ENCODE peak calls at places on chromosomes 5 and 9, in nine cellular contexts. F is MCF 10A; T is stimulated activated CD8-positive, alpha-beta memory T cell treated with anti-CD3 and anti-CD28 coated beads, Interleukin-2, amount 100 ng/mL, for 1 hour; M is GM19239; S is NCI-H1417; O is heart right ventricle; W is cardiac septum; U is NCI-H510A treated with DMSO at 0.1 percent for 48 hours; X is adipocyte. P is an unnamed sample.

GRCh38 chr5:430214-430925 is 12.6 kb upstream of the EXOC3 start:
- DNase-seq in F (no peak), T (no peak), M (no peak), S (no peak), O (no peak), W (no peak), U (no peak), X (no peak), P (no peak)

GRCh38 chr9:131346559-131346958 is 47.3 kb upstream of the PRRC2B start:
- DNase-seq in F (no peak), T (no peak), M (no peak), S (no peak), O (no peak), W (no peak), U (no peak), X (no peak), P (no peak)

GRCh38 chr9:100222674-100223073 is 123.6 kb downstream of the INVS start:
- DNase-seq in F (peak; percentile 33), T (no peak), M (no peak), S (no peak), O (no peak), W (no peak), U (no peak), X (peak; percentile 80), P (peak; percentile 54)

GRCh38 chr5:147859962-147860640 is 18.4 kb upstream of the SCGB3A2 start:
- DNase-seq in F (no peak), T (no peak), M (no peak), S (no peak), O (no peak), W (no peak), U (no peak), X (no peak), P (peak; percentile 99)

GRCh38 chr5:91434348-91434747 is 51.2 kb upstream of the ARRDC3 start:
- DNase-seq in F (peak; percentile 5), T (no peak), M (no peak), S (no peak), O (no peak), W (no peak), U (no peak), X (no peak), P (no peak)

GRCh38 chr9:6584881-6585597 is 60.5 kb downstream of the GLDC start:
- DNase-seq in F (peak; percentile 40), T (no peak), M (no peak), S (peak; percentile 36), O (no peak), W (no peak), U (peak; percentile 2), X (peak; percentile 79), P (peak; percentile 54)

GRCh38 chr5:77318060-77318459 is 107.6 kb downstream of the PDE8B start:
- DNase-seq in F (no peak), T (no peak), M (no peak), S (no peak), O (no peak), W (no peak), U (no peak), X (no peak), P (no peak)

GRCh38 chr5:55278778-55279177 is 28.7 kb downstream of the DHX29 start:
- DNase-seq in F (no peak), T (no peak), M (no peak), S (no peak), O (no peak), W (no peak), U (no peak), X (peak; percentile 55), P (no peak)

GRCh38 chr9:131337131-131337848 is 47.8 kb downstream of the PLPP7 start:
- DNase-seq in F (no peak), T (no peak), M (no peak), S (no peak), O (no peak), W (peak; percentile 36), U (no peak), X (no peak), P (no peak)

GRCh38 chr9:130999265-130999623 is 9.7 kb upstream of the LAMC3 start:
- DNase-seq in F (no peak), T (no peak), M (no peak), S (no peak), O (no peak), W (no peak), U (no peak), X (no peak), P (no peak)

GRCh38 chr9:98781588-98782383 is 14.6 kb downstream of the ANKS6 start:
- DNase-seq in F (peak; percentile 60), T (no peak), M (no peak), S (no peak), O (no peak), W (no peak), U (no peak), X (no peak), P (no peak)

GRCh38 chr9:84266087-84266561 is 74.4 kb downstream of the SLC28A3 start:
- DNase-seq in F (no peak), T (no peak), M (no peak), S (peak; percentile 13), O (no peak), W (no peak), U (peak; percentile 73), X (no peak), P (peak; percentile 58)

GRCh38 chr5:103425686-103426454 is 136.7 kb downstream of the NUDT12 start:
- DNase-seq in F (no peak), T (no peak), M (no peak), S (no peak), O (no peak), W (no peak), U (no peak), X (peak; percentile 49), P (no peak)

GRCh38 chr9:14346301-14346721 is 32.4 kb upstream of the NFIB start:
- DNase-seq in F (no peak), T (no peak), M (no peak), S (no peak), O (peak; percentile 49), W (no peak), U (no peak), X (no peak), P (no peak)

GRCh38 chr5:69083412-69083811 is 10.4 kb upstream of the SLC30A5 start:
- DNase-seq in F (peak; percentile 63), T (no peak), M (no peak), S (peak; percentile 29), O (no peak), W (no peak), U (no peak), X (no peak), P (peak; percentile 72)

GRCh38 chr5:139847790-139848507 is 52.3 kb downstream of the PSD2 start:
- DNase-seq in F (no peak), T (peak; percentile 59), M (peak; percentile 83), S (peak; percentile 35), O (peak; percentile 43), W (no peak), U (no peak), X (peak; percentile 48), P (peak; percentile 78)

GRCh38 chr9:106693546-106693945 is 169.4 kb upstream of the ZNF462 start:
- DNase-seq in F (no peak), T (no peak), M (no peak), S (no peak), O (no peak), W (no peak), U (no peak), X (no peak), P (no peak)

GRCh38 chr5:73431204-73431851 is 17.2 kb downstream of the FOXD1 start:
- DNase-seq in F (no peak), T (no peak), M (no peak), S (no peak), O (no peak), W (no peak), U (no peak), X (peak; percentile 45), P (no peak)

GRCh38 chr5:132641241-132641723 is 16.7 kb upstream of the IL13 start:
- DNase-seq in F (no peak), T (no peak), M (no peak), S (no peak), O (no peak), W (no peak), U (no peak), X (no peak), P (no peak)

GRCh38 chr5:32500206-32500605 is 55.7 kb upstream of the ZFR start:
- DNase-seq in F (no peak), T (no peak), M (no peak), S (no peak), O (no peak), W (no peak), U (no peak), X (no peak), P (no peak)

GRCh38 chr5:73189816-73190451 is 16.9 kb downstream of the TMEM174 start:
- DNase-seq in F (peak; percentile 18), T (no peak), M (no peak), S (peak; percentile 37), O (no peak), W (no peak), U (peak; percentile 15), X (peak; percentile 82), P (peak; percentile 93)

GRCh38 chr9:18424132-18424531 is 49.8 kb upstream of the ADAMTSL1 start:
- DNase-seq in F (peak; percentile 27), T (no peak), M (no peak), S (no peak), O (no peak), W (no peak), U (no peak), X (peak; percentile 73), P (no peak)

GRCh38 chr5:130290219-130290618 is 386.0 kb downstream of the CHSY3 start:
- DNase-seq in F (peak; percentile 27), T (no peak), M (no peak), S (no peak), O (no peak), W (no peak), U (no peak), X (peak; percentile 7), P (peak; percentile 39)

GRCh38 chr5:151174612-151175101 is 17.1 kb upstream of the ANXA6 start:
- DNase-seq in F (no peak), T (no peak), M (no peak), S (peak; percentile 63), O (no peak), W (no peak), U (peak; percentile 79), X (no peak), P (no peak)

GRCh38 chr9:88813810-88814209 is 177.5 kb upstream of the S1PR3 start:
- DNase-seq in F (no peak), T (no peak), M (no peak), S (no peak), O (no peak), W (no peak), U (no peak), X (no peak), P (no peak)

GRCh38 chr5:68215888-68216736 is 556 bp downstream of the PIK3R1 start:
- DNase-seq in F (no peak), T (peak; percentile 22), M (peak; percentile 47), S (peak; percentile 84), O (peak; percentile 51), W (peak; percentile 87), U (peak; percentile 76), X (no peak), P (peak; percentile 92)

GRCh38 chr9:128733256-128733655 is 9.3 kb upstream of the ZDHHC12 start:
- DNase-seq in F (peak; percentile 93), T (no peak), M (no peak), S (peak; percentile 84), O (peak; percentile 57), W (no peak), U (peak; percentile 90), X (peak; percentile 81), P (peak; percentile 96)

P was measured in NCI-H69.